ENCODE peak calls at places on chromosomes 4 and X, in four cellular contexts. One of them, this sample, is unnamed.

GRCh38 chr4:97911236-97911906 is 231.9 kb downstream of the STPG2 start:
- DNase-seq in stimulated activated CD4-positive, alpha-beta T cell treated with anti-CD3 and anti-CD28 coated beads, Interleukin-15, amount 100 ng/mL, for 1 hour: no peak
- DNase-seq in astrocyte of the spinal cord: no peak
- DNase-seq in foreskin melanocyte: no peak
- DNase-seq in this sample: peak; percentile 29

GRCh38 chr4:139595989-139596679 is 40.1 kb upstream of the SETD7 start:
- DNase-seq in stimulated activated CD4-positive, alpha-beta T cell treated with anti-CD3 and anti-CD28 coated beads, Interleukin-15, amount 100 ng/mL, for 1 hour: no peak
- DNase-seq in astrocyte of the spinal cord: no peak
- DNase-seq in foreskin melanocyte: no peak
- DNase-seq in this sample: no peak

GRCh38 chrX:16822723-16823122 is 36.5 kb downstream of the TXLNG start:
- DNase-seq in foreskin melanocyte: no peak
- DNase-seq in stimulated activated CD4-positive, alpha-beta T cell treated with anti-CD3 and anti-CD28 coated beads, Interleukin-15, amount 100 ng/mL, for 1 hour: no peak
- DNase-seq in astrocyte of the spinal cord: peak; percentile 76
- DNase-seq in this sample: no peak

GRCh38 chrX:47210661-47211425 is 7.6 kb upstream of the CDK16 start:
- DNase-seq in stimulated activated CD4-positive, alpha-beta T cell treated with anti-CD3 and anti-CD28 coated beads, Interleukin-15, amount 100 ng/mL, for 1 hour: no peak
- DNase-seq in astrocyte of the spinal cord: no peak
- DNase-seq in foreskin melanocyte: no peak
- DNase-seq in this sample: no peak

GRCh38 chr4:105503484-105503883 is 29.6 kb upstream of the PPA2 start:
- DNase-seq in foreskin melanocyte: no peak
- DNase-seq in astrocyte of the spinal cord: no peak
- DNase-seq in stimulated activated CD4-positive, alpha-beta T cell treated with anti-CD3 and anti-CD28 coated beads, Interleukin-15, amount 100 ng/mL, for 1 hour: no peak
- DNase-seq in this sample: no peak

GRCh38 chr4:54118850-54119589 is 19.1 kb downstream of the GSX2 start:
- DNase-seq in astrocyte of the spinal cord: peak; percentile 78
- DNase-seq in stimulated activated CD4-positive, alpha-beta T cell treated with anti-CD3 and anti-CD28 coated beads, Interleukin-15, amount 100 ng/mL, for 1 hour: no peak
- DNase-seq in foreskin melanocyte: no peak
- DNase-seq in this sample: no peak

GRCh38 chrX:123084797-123085196 is 99.3 kb upstream of the GRIA3 start:
- DNase-seq in stimulated activated CD4-positive, alpha-beta T cell treated with anti-CD3 and anti-CD28 coated beads, Interleukin-15, amount 100 ng/mL, for 1 hour: no peak
- DNase-seq in foreskin melanocyte: no peak
- DNase-seq in astrocyte of the spinal cord: peak; percentile 70
- DNase-seq in this sample: no peak

GRCh38 chr4:80335554-80336358 is at the start of gene CFAP299:
- DNase-seq in foreskin melanocyte: peak; percentile 56
- DNase-seq in astrocyte of the spinal cord: peak; percentile 88
- DNase-seq in stimulated activated CD4-positive, alpha-beta T cell treated with anti-CD3 and anti-CD28 coated beads, Interleukin-15, amount 100 ng/mL, for 1 hour: no peak
- DNase-seq in this sample: peak; percentile 80

GRCh38 chr4:28444886-28445496 is 1584.3 kb downstream of the STIM2 start:
- DNase-seq in astrocyte of the spinal cord: no peak
- DNase-seq in foreskin melanocyte: no peak
- DNase-seq in stimulated activated CD4-positive, alpha-beta T cell treated with anti-CD3 and anti-CD28 coated beads, Interleukin-15, amount 100 ng/mL, for 1 hour: no peak
- DNase-seq in this sample: peak; percentile 54

GRCh38 chrX:40778861-40779575 is 43.7 kb upstream of the MED14 start:
- DNase-seq in foreskin melanocyte: no peak
- DNase-seq in astrocyte of the spinal cord: peak; percentile 18
- DNase-seq in stimulated activated CD4-positive, alpha-beta T cell treated with anti-CD3 and anti-CD28 coated beads, Interleukin-15, amount 100 ng/mL, for 1 hour: no peak
- DNase-seq in this sample: no peak

GRCh38 chr4:53365121-53365485 is 758 bp downstream of the SCFD2 start:
- DNase-seq in foreskin melanocyte: no peak
- DNase-seq in astrocyte of the spinal cord: peak; percentile 18
- DNase-seq in stimulated activated CD4-positive, alpha-beta T cell treated with anti-CD3 and anti-CD28 coated beads, Interleukin-15, amount 100 ng/mL, for 1 hour: no peak
- DNase-seq in this sample: peak; percentile 13

GRCh38 chr4:74543247-74543670 is 98.3 kb downstream of the AREG start:
- DNase-seq in stimulated activated CD4-positive, alpha-beta T cell treated with anti-CD3 and anti-CD28 coated beads, Interleukin-15, amount 100 ng/mL, for 1 hour: no peak
- DNase-seq in foreskin melanocyte: no peak
- DNase-seq in astrocyte of the spinal cord: no peak
- DNase-seq in this sample: no peak

GRCh38 chr4:180665994-180666818 is 1577.0 kb upstream of the TENM3 start:
- DNase-seq in foreskin melanocyte: peak; percentile 55
- DNase-seq in stimulated activated CD4-positive, alpha-beta T cell treated with anti-CD3 and anti-CD28 coated beads, Interleukin-15, amount 100 ng/mL, for 1 hour: no peak
- DNase-seq in astrocyte of the spinal cord: peak; percentile 55
- DNase-seq in this sample: peak; percentile 67

GRCh38 chr4:8191136-8191747 is 7.8 kb upstream of the SH3TC1 start:
- DNase-seq in stimulated activated CD4-positive, alpha-beta T cell treated with anti-CD3 and anti-CD28 coated beads, Interleukin-15, amount 100 ng/mL, for 1 hour: no peak
- DNase-seq in astrocyte of the spinal cord: peak; percentile 64
- DNase-seq in foreskin melanocyte: peak; percentile 47
- DNase-seq in this sample: no peak

GRCh38 chrX:68571292-68572256 is 72.7 kb downstream of the YIPF6 start:
- DNase-seq in stimulated activated CD4-positive, alpha-beta T cell treated with anti-CD3 and anti-CD28 coated beads, Interleukin-15, amount 100 ng/mL, for 1 hour: no peak
- DNase-seq in astrocyte of the spinal cord: peak; percentile 69
- DNase-seq in foreskin melanocyte: peak; percentile 11
- DNase-seq in this sample: no peak

GRCh38 chr4:26361287-26361686 is 40.5 kb downstream of the RBPJ start:
- DNase-seq in stimulated activated CD4-positive, alpha-beta T cell treated with anti-CD3 and anti-CD28 coated beads, Interleukin-15, amount 100 ng/mL, for 1 hour: no peak
- DNase-seq in foreskin melanocyte: no peak
- DNase-seq in astrocyte of the spinal cord: no peak
- DNase-seq in this sample: no peak